ENCODE peak calls at places on chromosomes 2 and 18, in four cellular contexts. I is LNCaP clone FGC, R is ascending aorta, C is ACHN. V is an unnamed sample.

GRCh38 chr18:63150326-63150725 is 169.2 kb downstream of the BCL2 start:
- DNase-seq in I (no peak), C (no peak), R (no peak), V (no peak)

GRCh38 chr2:110105608-110106467 is 9.8 kb downstream of the MALL start:
- DNase-seq in R (no peak), I (peak), C (peak), V (peak)

GRCh38 chr2:84925336-84925723 is 19.9 kb downstream of the TMSB10 start:
- DNase-seq in I (no peak), R (no peak), C (no peak), V (no peak)

GRCh38 chr2:23609254-23609653 is 224.3 kb downstream of the KLHL29 start:
- DNase-seq in R (no peak), I (no peak), C (no peak), V (no peak)

GRCh38 chr2:177622516-177622915 is 229.9 kb downstream of the AGPS start:
- DNase-seq in C (peak), I (no peak), R (no peak), V (peak)

GRCh38 chr2:27522400-27522945 is 25.8 kb downstream of the GCKR start:
- DNase-seq in I (no peak), C (no peak), R (no peak), V (no peak)

GRCh38 chr2:28055325-28055970 is 164.9 kb downstream of the BABAM2 start:
- DNase-seq in C (no peak), R (no peak), I (no peak), V (no peak)

GRCh38 chr2:46829240-46829970 is 86.2 kb downstream of the MCFD2 start:
- DNase-seq in C (no peak), R (no peak), I (no peak), V (peak)

GRCh38 chr2:225002656-225003045 is 39.6 kb downstream of the DOCK10 start:
- DNase-seq in R (no peak), C (peak), I (no peak), V (no peak)

GRCh38 chr18:55384551-55385275 is 203.3 kb downstream of the TCF4 start:
- DNase-seq in R (no peak), C (peak), I (no peak), V (peak)

GRCh38 chr2:118457956-118458355 is 369.7 kb downstream of the INSIG2 start:
- DNase-seq in C (no peak), R (no peak), I (no peak), V (no peak)

GRCh38 chr2:32264422-32265149 is at the start of gene NLRC4:
- DNase-seq in R (no peak), I (no peak), C (no peak), V (no peak)

GRCh38 chr2:200619275-200619674 is 33.5 kb downstream of the AOX1 start:
- DNase-seq in I (no peak), R (no peak), C (no peak), V (no peak)

GRCh38 chr18:2953935-2954641 is 58.9 kb downstream of the LPIN2 start:
- DNase-seq in C (no peak), I (no peak), R (no peak), V (no peak)

GRCh38 chr2:113011108-113011507 is 5.8 kb downstream of the IL36A start:
- DNase-seq in I (no peak), R (no peak), C (no peak), V (no peak)

GRCh38 chr2:134087371-134087921 is 166.4 kb upstream of the MGAT5 start:
- DNase-seq in C (peak), R (no peak), I (no peak), V (no peak)

GRCh38 chr18:59047321-59047991 is 92.2 kb upstream of the SEC11C start:
- DNase-seq in R (no peak), I (no peak), C (no peak), V (no peak)

GRCh38 chr2:123670286-123670685 is 354.8 kb upstream of the CNTNAP5 start:
- DNase-seq in I (no peak), R (no peak), C (no peak), V (no peak)

GRCh38 chr2:96608459-96609455 is 29.4 kb downstream of the KANSL3 start:
- DNase-seq in R (no peak), C (peak), I (no peak), V (no peak)

GRCh38 chr2:187541086-187542085 is 12.8 kb downstream of the TFPI start:
- DNase-seq in R (no peak), C (peak), I (peak), V (peak)

GRCh38 chr2:4937550-4937949 is 754.6 kb upstream of the SOX11 start:
- DNase-seq in C (no peak), I (no peak), R (no peak), V (no peak)

GRCh38 chr2:175880-176800 is 87.7 kb downstream of the SH3YL1 start:
- DNase-seq in R (no peak), I (no peak), C (no peak), V (no peak)

GRCh38 chr2:173716458-173717052 is 248.6 kb downstream of the SP3 start:
- DNase-seq in I (no peak), R (no peak), C (no peak), V (no peak)

GRCh38 chr2:238499731-238500570 is 73.2 kb downstream of the ASB1 start:
- DNase-seq in R (no peak), I (no peak), C (no peak), V (no peak)

GRCh38 chr2:15814406-15814805 is 125.9 kb upstream of the MYCN start:
- DNase-seq in C (peak), R (no peak), I (no peak), V (no peak)

GRCh38 chr18:28152354-28152753 is 24.6 kb downstream of the CDH2 start:
- DNase-seq in C (no peak), R (no peak), I (no peak), V (no peak)

GRCh38 chr2:119260636-119261497 is 37.2 kb downstream of the STEAP3 start:
- DNase-seq in C (peak), R (no peak), I (no peak), V (no peak)